ENCODE peak calls at places on chromosomes 7 and 10, in four cellular contexts. Q is GM12878, F is HepG2, P is K562. T is an unnamed sample.

GRCh38 chr10:79159785-79160184 is 91.0 kb downstream of the ZMIZ1 start:
- DNase-seq in Q (no peak), F (no peak), P (no peak), T (no peak)

GRCh38 chr7:116395125-116395791 is 104.3 kb upstream of the CAV2 start:
- DNase-seq in Q (no peak), F (no peak), P (no peak), T (peak)

GRCh38 chr10:15859531-15859864 is 809 bp downstream of the MINDY3 start:
- DNase-seq in Q (no peak), F (no peak), P (no peak), T (no peak)

GRCh38 chr7:4450483-4450882 is 231.6 kb upstream of the FOXK1 start:
- DNase-seq in P (no peak), Q (no peak), F (no peak), T (no peak)

GRCh38 chr10:66627156-66627555 is 298.7 kb upstream of the LRRTM3 start:
- DNase-seq in Q (no peak), P (no peak), F (peak), T (peak)

GRCh38 chr7:31783221-31783620 is 96.2 kb downstream of the PPP1R17 start:
- DNase-seq in Q (no peak), P (no peak), F (no peak), T (no peak)

GRCh38 chr7:37382546-37383088 is 66.0 kb downstream of the ELMO1 start:
- DNase-seq in Q (no peak), F (no peak), P (no peak), T (no peak)

GRCh38 chr7:135147341-135147898 is 452 bp upstream of the TMEM140 start:
- DNase-seq in Q (no peak), F (no peak), P (peak), T (no peak)

GRCh38 chr7:55429835-55430499 is 64.8 kb downstream of the LANCL2 start:
- DNase-seq in Q (no peak), F (no peak), P (no peak), T (no peak)

GRCh38 chr7:94618134-94618533 is 37.8 kb downstream of the SGCE start:
- DNase-seq in P (no peak), Q (no peak), F (no peak), T (no peak)

GRCh38 chr10:68601490-68602265 is 41.5 kb downstream of the TET1 start:
- DNase-seq in F (no peak), P (no peak), Q (peak), T (no peak)

GRCh38 chr7:92973293-92973731 is 136.9 kb upstream of the CDK6 start:
- DNase-seq in F (no peak), Q (no peak), P (no peak), T (no peak)

GRCh38 chr7:27183682-27184341 is 1.2 kb downstream of the HOXA11 start:
- DNase-seq in Q (no peak), F (no peak), P (no peak), T (no peak)

GRCh38 chr7:41711283-41712064 is 8.6 kb upstream of the INHBA start:
- DNase-seq in F (peak), Q (no peak), P (peak), T (peak)

GRCh38 chr10:122835908-122836307 is 9.7 kb downstream of the CUZD1 start:
- DNase-seq in F (no peak), Q (no peak), P (no peak), T (no peak)

GRCh38 chr10:35300063-35300699 is 36.1 kb upstream of the CCNY start:
- DNase-seq in Q (peak), P (peak), F (no peak), T (peak)

GRCh38 chr7:46162582-46162981 is 241.5 kb upstream of the IGFBP3 start:
- DNase-seq in P (no peak), F (no peak), Q (no peak), T (no peak)

GRCh38 chr10:44238212-44238611 is 146.7 kb downstream of the CXCL12 start:
- DNase-seq in F (no peak), P (peak), Q (no peak), T (no peak)

GRCh38 chr10:22611425-22612111 is 102.8 kb downstream of the PIP4K2A start:
- DNase-seq in P (no peak), Q (peak), F (no peak), T (no peak)

GRCh38 chr7:47536705-47537611 is 45.0 kb downstream of the TNS3 start:
- DNase-seq in P (no peak), F (no peak), Q (no peak), T (no peak)

GRCh38 chr10:26739087-26739631 is 41.7 kb downstream of the PDSS1 start:
- DNase-seq in Q (no peak), P (no peak), F (no peak), T (no peak)

GRCh38 chr7:151893405-151893923 is 16.5 kb upstream of the PRKAG2 start:
- DNase-seq in P (no peak), Q (no peak), F (no peak), T (no peak)

GRCh38 chr10:110265573-110266193 is 39.0 kb downstream of the SMNDC1 start:
- DNase-seq in P (no peak), F (no peak), Q (no peak), T (no peak)

DNA sequence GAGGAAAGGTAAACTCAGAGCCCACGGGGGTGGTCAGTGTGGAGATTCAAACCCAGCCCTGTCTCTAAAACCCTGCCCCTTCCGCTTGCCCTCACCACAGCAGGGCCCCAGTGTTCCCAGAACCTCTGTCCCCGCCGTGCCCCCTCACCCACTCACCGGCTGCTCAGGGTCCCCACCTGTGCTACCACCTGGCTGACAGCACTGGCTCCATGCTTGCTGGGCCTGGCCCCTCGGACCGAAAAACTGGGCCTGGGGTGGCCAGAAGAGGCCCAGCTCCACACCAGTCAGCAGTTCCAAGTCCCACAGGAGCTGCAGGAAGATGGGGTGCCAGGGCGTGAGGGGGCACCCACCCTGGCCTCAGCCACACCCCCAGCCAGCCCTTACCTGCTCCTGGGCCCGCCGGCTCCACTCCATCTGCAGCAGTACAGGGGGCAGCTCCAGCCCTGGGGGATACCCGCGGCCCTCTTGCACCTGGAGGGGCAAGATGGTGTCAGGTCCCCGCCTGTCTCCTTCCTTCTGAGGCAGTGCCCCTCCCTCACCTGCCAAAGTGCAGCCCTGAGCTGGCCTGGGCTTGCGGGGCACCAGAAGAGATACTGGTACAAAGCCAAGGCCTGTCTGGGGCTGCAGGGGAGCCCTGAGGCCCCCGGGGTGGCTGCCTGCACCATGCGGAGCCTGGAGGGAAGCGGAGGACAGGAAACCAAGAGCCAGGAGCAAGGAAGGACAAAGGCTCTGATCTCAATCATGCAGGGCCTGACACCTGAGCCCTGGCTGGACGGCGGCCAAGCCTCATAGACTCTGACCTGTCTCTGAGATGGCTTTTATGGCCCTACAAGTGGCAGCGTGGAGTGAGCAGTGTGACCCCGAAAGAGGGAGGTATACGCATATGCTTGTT is 11.7 kb downstream of the ATP6V1F start:
- DNase-seq in F (peak), Q (no peak), P (peak), T (no peak)
- TF ChIP-seq BHLHE40 in F (no peak), Q (no peak), P (no peak), T (no peak)

GRCh38 chr10:46216836-46217748 is 69.7 kb upstream of the ANTXRL start:
- DNase-seq in F (no peak), P (peak), Q (no peak), T (no peak)
- TF ChIP-seq ESRRA in F (no peak), P (peak), Q (no peak), T (no peak)

GRCh38 chr7:8579661-8580060 is 146.3 kb downstream of the NXPH1 start:
- DNase-seq in F (no peak), P (no peak), Q (no peak), T (no peak)
- TF ChIP-seq BHLHE40 in F (no peak), P (no peak), Q (no peak), T (no peak)

DNA sequence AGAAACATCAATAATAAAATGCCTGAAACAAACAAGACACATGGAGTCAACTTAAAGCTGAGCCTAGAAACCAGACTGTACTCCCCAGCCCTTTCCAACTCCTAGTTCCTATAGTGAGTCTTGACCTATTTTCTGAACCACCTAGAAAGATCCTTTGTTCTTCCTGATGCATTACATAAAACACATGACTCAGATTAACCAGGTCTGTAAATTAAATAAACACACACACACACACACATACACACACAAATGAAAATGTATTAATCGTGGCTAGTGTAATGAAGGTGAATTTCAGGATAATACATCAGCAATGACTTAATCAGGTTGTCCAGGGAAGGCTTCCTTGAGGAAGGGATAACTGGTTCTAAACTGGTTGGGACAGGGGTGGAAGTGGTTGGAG is 104.7 kb downstream of the ST8SIA6 start:
- DNase-seq in Q (no peak), F (no peak), P (no peak), T (no peak)
- TF ChIP-seq ESRRA in Q (no peak), F (no peak), P (no peak), T (no peak)

DNA sequence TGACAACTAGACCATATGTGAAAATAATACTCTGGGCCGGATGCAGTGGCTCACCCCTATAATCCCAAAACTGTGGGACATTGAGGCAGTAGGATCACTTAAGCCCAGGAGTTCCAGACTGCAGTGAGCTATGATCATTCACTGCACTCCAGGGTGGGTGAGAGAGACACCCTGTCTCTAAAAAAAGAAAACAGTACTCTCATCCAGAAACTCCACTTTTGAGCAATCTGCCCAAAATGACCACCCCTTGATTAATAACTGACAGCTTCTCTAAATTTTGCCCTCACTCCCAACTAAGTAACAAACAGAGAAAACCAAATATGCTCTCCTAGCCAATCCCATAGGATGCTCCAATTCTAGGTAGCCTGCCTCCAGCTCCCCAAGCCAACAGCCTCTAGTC is 62.5 kb upstream of the AKR1E2 start:
- DNase-seq in F (no peak), P (no peak), Q (no peak), T (no peak)
- TF ChIP-seq BHLHE40 in F (no peak), P (no peak), Q (no peak), T (no peak)

GRCh38 chr7:49644402-49645166 is 128.9 kb upstream of the VWC2 start:
- DNase-seq in F (no peak), P (no peak), Q (no peak), T (no peak)
- TF ChIP-seq ESRRA in F (no peak), P (no peak), Q (no peak), T (no peak)

DNA sequence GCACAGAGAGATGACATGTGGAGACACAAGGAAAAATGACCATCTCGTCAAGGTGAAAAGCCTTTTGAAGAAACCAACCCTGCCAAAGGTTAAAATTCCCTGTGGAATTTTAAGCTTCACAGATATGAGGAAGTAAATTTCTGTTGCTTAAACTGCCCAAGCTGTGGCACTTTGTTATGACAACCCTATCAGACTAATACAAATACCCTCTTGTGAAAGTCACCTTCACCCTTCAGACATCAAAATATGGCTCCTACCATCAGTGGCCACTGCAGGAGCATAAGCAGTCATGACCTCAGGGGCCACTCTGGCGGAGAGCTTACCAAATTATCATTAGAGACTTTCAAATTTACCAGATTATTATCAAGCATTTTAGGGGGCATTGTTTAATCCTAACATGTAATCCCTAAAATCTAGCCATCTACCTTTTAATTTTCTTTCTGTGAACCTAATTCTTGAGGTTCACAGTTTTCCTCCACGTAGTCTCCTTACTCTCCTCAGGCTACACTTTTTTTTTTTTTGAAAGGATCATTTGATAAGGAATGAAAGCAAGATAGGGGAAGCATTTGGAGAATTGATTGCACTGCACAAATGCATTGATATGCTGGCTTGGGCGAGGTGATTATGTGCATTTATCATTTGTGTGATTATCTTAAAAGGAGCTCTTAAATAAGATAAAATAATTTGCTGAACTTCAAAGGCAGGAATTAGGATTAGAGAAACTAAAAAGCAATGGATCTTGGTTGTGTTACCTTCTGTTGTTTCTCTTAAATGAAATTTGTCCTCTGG is 90.3 kb downstream of the TMEM168 start:
- DNase-seq in Q (no peak), F (no peak), P (no peak), T (no peak)
- TF ChIP-seq BHLHE40 in Q (no peak), F (no peak), P (no peak), T (no peak)

DNA sequence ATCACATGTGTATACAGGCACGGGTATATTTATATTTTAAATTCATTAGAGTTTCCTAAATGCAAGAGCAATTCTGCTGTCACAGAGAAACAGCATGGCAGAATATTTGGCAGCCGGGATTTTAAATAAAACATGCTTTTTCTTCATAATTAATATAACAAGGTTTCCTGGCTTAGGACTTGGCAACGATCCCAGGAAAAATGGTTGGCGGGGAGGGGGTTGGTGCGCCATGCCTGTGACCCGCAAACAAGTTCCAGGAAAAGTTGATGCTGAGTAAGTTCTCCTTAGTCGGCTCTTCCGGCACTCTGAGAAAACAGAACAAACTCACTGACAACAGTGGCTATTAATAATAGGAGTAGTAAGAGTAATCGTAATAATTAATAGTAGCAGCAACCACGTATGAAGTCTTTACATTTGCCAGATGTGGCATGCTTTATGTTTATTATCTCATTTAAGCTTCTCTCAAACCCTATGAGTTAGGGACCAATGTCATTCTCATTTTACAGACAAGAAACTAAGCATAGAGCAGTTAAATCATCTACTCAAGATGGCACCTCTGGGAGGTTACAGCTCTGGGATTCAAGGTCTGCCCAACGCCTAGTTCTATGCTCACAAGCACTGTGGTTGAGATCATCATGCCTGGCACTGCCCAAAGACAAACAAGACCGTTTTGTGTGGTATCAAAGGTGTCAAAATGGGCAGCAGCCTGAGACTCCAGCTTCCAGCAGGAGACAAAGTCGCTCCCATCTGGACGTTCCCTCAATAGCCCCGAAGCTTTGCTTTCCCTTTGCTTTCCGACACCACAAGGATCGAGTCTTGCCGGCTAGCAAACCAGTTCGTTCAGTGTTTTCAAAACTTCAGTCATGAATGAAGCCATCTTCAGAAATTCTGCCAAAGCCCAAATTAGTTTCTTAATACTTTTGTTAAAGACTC is 4.8 kb downstream of the HABP2 start:
- DNase-seq in F (no peak), Q (no peak), P (peak), T (no peak)
- TF ChIP-seq ESRRA in F (no peak), Q (no peak), P (no peak), T (no peak)

GRCh38 chr7:125605241-125605640 is 675.6 kb upstream of the POT1 start:
- DNase-seq in F (no peak), Q (no peak), P (peak), T (no peak)

GRCh38 chr7:125602441-125602840 is 672.8 kb upstream of the POT1 start:
- DNase-seq in Q (no peak), F (no peak), P (no peak), T (no peak)

GRCh38 chr7:125599387-125599786 is 669.8 kb upstream of the POT1 start:
- DNase-seq in F (no peak), Q (no peak), P (peak), T (no peak)
- TF ChIP-seq BHLHE40 in F (no peak), Q (no peak), P (no peak), T (no peak)

T was measured in A549.